ENCODE peak calls at places on chromosomes 6 and 20, in five cellular contexts. Q, A, I, Y and P are unnamed samples.

GRCh38 chr20:46207783-46208182 is 89.7 kb downstream of the CD40 start:
- DNase-seq in Q (no peak), A (no peak), I (no peak), Y (no peak), P (no peak)

GRCh38 chr20:46119547-46119946 is 1.4 kb downstream of the CD40 start:
- DNase-seq in Q (no peak), A (no peak), I (no peak), Y (no peak), P (no peak)

GRCh38 chr6:21846541-21847451 is 253.2 kb downstream of the SOX4 start:
- DNase-seq in Q (no peak), A (no peak), I (no peak), Y (no peak), P (no peak)

GRCh38 chr20:34171640-34172039 is 59.6 kb upstream of the EIF2S2 start:
- DNase-seq in Q (no peak), A (no peak), I (no peak), Y (no peak), P (no peak)

GRCh38 chr6:3551716-3552511 is 95.1 kb upstream of the SLC22A23 start:
- DNase-seq in Q (no peak), A (no peak), I (no peak), Y (no peak), P (no peak)

GRCh38 chr6:20583447-20583806 is 49.2 kb downstream of the CDKAL1 start:
- DNase-seq in Q (no peak), A (no peak), I (no peak), Y (no peak), P (no peak)

GRCh38 chr6:44806656-44807055 is 419.1 kb downstream of the CDC5L start:
- DNase-seq in Q (no peak), A (peak; percentile 29), I (no peak), Y (no peak), P (no peak)

GRCh38 chr6:163165922-163166321 is 248.6 kb upstream of the QKI start:
- DNase-seq in Q (no peak), A (no peak), I (no peak), Y (peak; percentile 20), P (no peak)

GRCh38 chr20:62818592-62819493 is 2.0 kb downstream of the COL9A3 start:
- DNase-seq in Q (peak; percentile 76), A (no peak), I (no peak), Y (no peak), P (no peak)

GRCh38 chr20:20466341-20466879 is 98.5 kb downstream of the INSM1 start:
- DNase-seq in Q (no peak), A (no peak), I (no peak), Y (no peak), P (no peak)

GRCh38 chr6:11120273-11121005 is 8.9 kb upstream of the ERVFRD-1 start:
- DNase-seq in Q (no peak), A (no peak), I (no peak), Y (no peak), P (no peak)

GRCh38 chr6:143928853-143929252 is 64.6 kb downstream of the ZC2HC1B start:
- DNase-seq in Q (no peak), A (no peak), I (no peak), Y (no peak), P (no peak)

GRCh38 chr20:63530788-63531160 is 6.4 kb downstream of the PTK6 start:
- DNase-seq in Q (no peak), A (no peak), I (no peak), Y (no peak), P (no peak)

GRCh38 chr20:59723108-59723500 is 118.8 kb downstream of the PHACTR3 start:
- DNase-seq in Q (no peak), A (no peak), I (peak; percentile 33), Y (no peak), P (no peak)

GRCh38 chr6:15953152-15953880 is 175.6 kb upstream of the MYLIP start:
- DNase-seq in Q (no peak), A (no peak), I (no peak), Y (no peak), P (no peak)

GRCh38 chr6:10719386-10720228 is 3.3 kb upstream of the TMEM14C start:
- DNase-seq in Q (peak; percentile 54), A (no peak), I (no peak), Y (peak; percentile 33), P (no peak)

DNA sequence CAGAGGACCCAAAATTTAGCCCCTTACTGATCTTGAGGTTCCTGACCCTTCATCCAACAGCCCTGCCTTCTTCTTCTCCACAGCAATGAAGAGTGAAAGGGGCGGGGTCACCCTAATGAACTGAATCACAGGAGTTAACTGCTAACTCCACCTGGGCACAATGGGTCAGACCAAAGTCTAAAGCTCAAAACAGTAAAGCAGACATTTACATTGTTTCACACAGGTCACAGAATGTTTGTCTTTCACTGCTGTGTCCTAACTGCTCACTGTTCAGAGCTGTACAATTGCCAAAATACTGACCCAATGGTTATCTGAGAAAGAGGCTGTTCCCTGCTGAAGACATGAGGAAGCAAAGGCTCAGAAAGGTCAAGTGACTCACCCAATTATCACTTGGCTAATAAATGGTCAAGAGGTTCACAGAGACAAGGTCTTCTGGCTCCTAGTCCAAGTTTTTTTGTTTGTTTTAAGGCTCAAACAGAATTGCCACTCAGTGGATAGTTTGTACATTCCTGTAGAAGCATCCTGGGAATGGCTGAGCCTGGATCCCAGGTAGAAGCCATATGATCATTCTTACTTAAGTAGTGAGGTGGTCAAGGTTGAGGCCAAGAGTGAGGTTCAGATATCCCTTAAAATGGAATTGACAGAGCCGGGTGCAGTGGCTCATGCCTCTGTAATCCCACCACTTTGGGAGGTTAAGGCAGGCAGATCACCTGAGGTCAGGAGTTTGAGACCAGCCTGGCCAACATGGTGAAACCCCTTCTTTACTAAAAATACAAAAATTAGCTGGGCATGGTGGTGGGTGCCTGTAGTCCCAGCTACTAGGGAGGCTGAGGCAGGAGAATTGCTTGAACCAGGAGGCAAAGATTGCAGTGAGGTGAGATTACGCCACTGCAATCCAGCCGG is 35.1 kb upstream of the FAM83C start:
- DNase-seq in Q (no peak), A (no peak), I (no peak), Y (no peak), P (no peak)
- TF ChIP-seq CTCF in Q (no peak), A (no peak), I (no peak), Y (no peak), P (no peak)

GRCh38 chr6:24856246-24856599 is 57.5 kb upstream of the ARMH2 start:
- DNase-seq in Q (no peak), A (no peak), I (no peak), Y (no peak), P (no peak)
- TF ChIP-seq CTCF in Q (no peak), A (no peak), I (no peak), Y (no peak), P (no peak)

DNA sequence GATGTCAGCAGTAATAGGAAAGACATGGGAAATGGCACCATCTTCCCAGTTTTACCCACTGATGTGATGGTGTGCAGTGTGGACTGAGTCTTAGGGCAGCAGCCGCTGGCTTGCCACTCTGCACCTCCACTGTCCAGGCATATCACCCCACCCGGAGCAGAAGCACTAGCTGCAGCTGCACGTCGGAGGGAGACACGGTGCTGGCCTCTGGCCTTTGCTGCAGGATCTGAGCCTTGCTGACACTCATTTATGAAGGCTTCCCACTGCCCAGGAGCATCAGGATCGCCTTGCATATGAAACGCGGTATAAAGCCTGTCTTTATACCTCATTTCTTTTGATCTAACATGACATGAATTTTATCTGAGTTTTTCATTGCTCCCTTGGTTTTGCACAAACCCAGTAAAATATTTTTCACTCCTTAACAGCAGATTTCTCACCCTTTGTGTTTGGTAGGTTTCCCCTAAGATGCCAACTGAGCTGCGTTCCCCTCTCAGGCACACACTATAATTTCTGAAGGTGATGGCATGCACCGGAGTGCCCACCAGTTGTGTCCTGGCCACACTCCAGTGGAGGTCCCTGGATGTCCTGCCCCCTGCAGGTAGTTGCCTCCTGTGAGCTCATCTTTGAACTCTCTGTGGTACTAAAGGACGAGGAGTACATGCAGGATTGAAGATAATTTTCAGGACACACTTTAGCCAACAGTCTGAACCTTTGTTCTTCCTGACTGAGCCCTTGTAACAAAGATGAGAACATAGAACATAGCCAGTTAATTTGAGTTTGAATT is 8.9 kb upstream of the EXOC2 start:
- DNase-seq in Q (no peak), A (no peak), I (no peak), Y (no peak), P (no peak)
- TF ChIP-seq CTCF in Q (no peak), A (peak; percentile 32), I (no peak), Y (no peak), P (peak; percentile 31)

GRCh38 chr20:44952731-44953130 is 7.5 kb downstream of the TOMM34 start:
- DNase-seq in Q (no peak), A (no peak), I (no peak), Y (no peak), P (no peak)
- TF ChIP-seq CTCF in Q (no peak), A (no peak), I (no peak), Y (no peak), P (no peak)

DNA sequence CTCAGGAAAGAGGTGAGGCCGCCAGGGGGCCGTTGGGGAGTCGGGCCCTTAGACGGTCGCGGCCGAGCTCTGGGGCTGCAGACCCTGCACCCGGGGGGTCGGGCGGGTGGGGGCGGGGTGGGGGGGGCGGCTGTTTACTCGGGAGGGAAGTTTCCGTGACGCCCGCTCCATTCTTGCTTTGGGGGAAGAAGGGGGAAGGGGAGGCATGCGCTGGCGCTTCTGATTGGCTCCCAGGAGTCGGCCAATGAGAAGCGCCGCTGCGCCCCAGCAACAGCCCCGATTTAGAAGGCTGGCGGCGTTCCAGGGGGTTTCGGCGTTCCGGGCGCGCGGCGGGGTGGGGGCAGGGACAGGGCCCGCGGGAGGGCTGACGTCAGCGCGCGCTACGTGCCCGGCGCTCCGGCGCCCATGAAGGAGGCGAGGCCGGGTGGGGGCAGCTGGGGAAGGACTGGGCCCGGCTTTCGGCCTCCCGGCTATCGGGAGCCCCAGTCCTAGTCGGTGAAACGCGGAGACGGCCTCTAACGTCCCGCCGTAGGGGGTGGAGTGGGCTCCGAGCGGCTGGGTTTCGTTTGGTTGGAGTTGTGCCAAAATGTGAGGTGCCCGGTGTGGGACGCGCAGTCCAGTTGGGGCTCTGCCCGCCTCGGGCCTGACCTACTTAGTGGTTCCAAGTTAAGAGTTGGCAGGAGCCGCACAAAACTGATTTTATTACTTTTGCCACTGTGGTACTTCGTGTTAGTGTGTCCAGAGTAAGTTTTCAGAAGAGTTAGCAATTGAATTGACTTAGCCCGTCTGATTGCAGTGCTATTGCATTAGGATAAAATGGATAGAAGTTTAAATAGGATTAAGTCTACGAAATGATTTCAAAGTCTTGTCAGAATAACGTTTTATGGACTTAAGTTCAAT is 1.1 kb downstream of the PNRC1 start:
- DNase-seq in Q (peak; percentile 100), A (peak; percentile 88), I (peak; percentile 100), Y (peak; percentile 99), P (peak; percentile 99)
- TF ChIP-seq CTCF in Q (no peak), A (no peak), I (no peak), Y (no peak), P (peak; percentile 40)

GRCh38 chr6:76992553-76992952 is 470.7 kb downstream of the HTR1B start:
- DNase-seq in Q (no peak), A (no peak), I (no peak), Y (no peak), P (no peak)
- TF ChIP-seq CTCF in Q (no peak), A (no peak), I (no peak), Y (no peak), P (no peak)

GRCh38 chr20:47392015-47392720 is 35.7 kb upstream of the ZMYND8 start:
- DNase-seq in Q (no peak), A (no peak), I (no peak), Y (peak; percentile 44), P (no peak)
- TF ChIP-seq CTCF in Q (no peak), A (no peak), I (no peak), Y (no peak), P (no peak)

GRCh38 chr20:9359561-9360308 is 154.7 kb upstream of the LAMP5 start:
- DNase-seq in Q (no peak), A (no peak), I (no peak), Y (no peak), P (no peak)
- TF ChIP-seq CTCF in Q (peak; percentile 77), A (peak; percentile 51), I (peak; percentile 49), Y (peak; percentile 29), P (peak; percentile 94)